ENCODE peak calls at places on chromosome 3, in ten cellular contexts. One of them, this sample, is unnamed.

GRCh38 chr3:144058713-144059112 is 87.1 kb downstream of the DIPK2A start:
- DNase-seq in HS-27A: no peak
- DNase-seq in heart right ventricle: no peak
- DNase-seq in NCI-H1930: no peak
- DNase-seq in stimulated activated CD4-positive, alpha-beta T cell treated with anti-CD3 and anti-CD28 coated beads, Interleukin-15, amount 100 ng/mL, for 48 hours: no peak
- DNase-seq in colonic mucosa: no peak
- DNase-seq in caudate nucleus: no peak
- DNase-seq in cardiac fibroblast: no peak
- DNase-seq in AG04450: no peak
- DNase-seq in neural crest cell: no peak
- DNase-seq in this sample: no peak

GRCh38 chr3:180624714-180625113 is 22.8 kb downstream of the TTC14 start:
- DNase-seq in HS-27A: no peak
- DNase-seq in heart right ventricle: no peak
- DNase-seq in NCI-H1930: no peak
- DNase-seq in stimulated activated CD4-positive, alpha-beta T cell treated with anti-CD3 and anti-CD28 coated beads, Interleukin-15, amount 100 ng/mL, for 48 hours: no peak
- DNase-seq in colonic mucosa: no peak
- DNase-seq in caudate nucleus: no peak
- DNase-seq in cardiac fibroblast: no peak
- DNase-seq in AG04450: no peak
- DNase-seq in neural crest cell: no peak
- DNase-seq in this sample: no peak

GRCh38 chr3:136262559-136262958 is 12.4 kb downstream of the PCCB start:
- DNase-seq in HS-27A: no peak
- DNase-seq in heart right ventricle: no peak
- DNase-seq in NCI-H1930: no peak
- DNase-seq in stimulated activated CD4-positive, alpha-beta T cell treated with anti-CD3 and anti-CD28 coated beads, Interleukin-15, amount 100 ng/mL, for 48 hours: no peak
- DNase-seq in colonic mucosa: no peak
- DNase-seq in caudate nucleus: no peak
- DNase-seq in cardiac fibroblast: peak
- DNase-seq in AG04450: no peak
- DNase-seq in neural crest cell: no peak
- DNase-seq in this sample: no peak

GRCh38 chr3:174215426-174215825 is 643.7 kb upstream of the NAALADL2 start:
- DNase-seq in HS-27A: no peak
- DNase-seq in heart right ventricle: no peak
- DNase-seq in NCI-H1930: no peak
- DNase-seq in stimulated activated CD4-positive, alpha-beta T cell treated with anti-CD3 and anti-CD28 coated beads, Interleukin-15, amount 100 ng/mL, for 48 hours: no peak
- DNase-seq in colonic mucosa: no peak
- DNase-seq in caudate nucleus: no peak
- DNase-seq in cardiac fibroblast: no peak
- DNase-seq in AG04450: no peak
- DNase-seq in neural crest cell: no peak
- DNase-seq in this sample: no peak

GRCh38 chr3:181838940-181839914 is 127.5 kb downstream of the SOX2 start:
- DNase-seq in HS-27A: no peak
- DNase-seq in heart right ventricle: no peak
- DNase-seq in NCI-H1930: peak
- DNase-seq in stimulated activated CD4-positive, alpha-beta T cell treated with anti-CD3 and anti-CD28 coated beads, Interleukin-15, amount 100 ng/mL, for 48 hours: no peak
- DNase-seq in colonic mucosa: no peak
- DNase-seq in caudate nucleus: no peak
- DNase-seq in cardiac fibroblast: no peak
- DNase-seq in AG04450: no peak
- DNase-seq in neural crest cell: no peak
- DNase-seq in this sample: peak

GRCh38 chr3:89380006-89380405 is 272.6 kb downstream of the EPHA3 start:
- DNase-seq in HS-27A: no peak
- DNase-seq in heart right ventricle: no peak
- DNase-seq in NCI-H1930: no peak
- DNase-seq in stimulated activated CD4-positive, alpha-beta T cell treated with anti-CD3 and anti-CD28 coated beads, Interleukin-15, amount 100 ng/mL, for 48 hours: no peak
- DNase-seq in colonic mucosa: no peak
- DNase-seq in caudate nucleus: no peak
- DNase-seq in cardiac fibroblast: peak
- DNase-seq in AG04450: no peak
- DNase-seq in neural crest cell: no peak
- DNase-seq in this sample: no peak

GRCh38 chr3:113844622-113845222 is 6.1 kb downstream of the GRAMD1C start:
- DNase-seq in HS-27A: no peak
- DNase-seq in heart right ventricle: no peak
- DNase-seq in NCI-H1930: no peak
- DNase-seq in stimulated activated CD4-positive, alpha-beta T cell treated with anti-CD3 and anti-CD28 coated beads, Interleukin-15, amount 100 ng/mL, for 48 hours: no peak
- DNase-seq in colonic mucosa: no peak
- DNase-seq in caudate nucleus: no peak
- DNase-seq in cardiac fibroblast: peak
- DNase-seq in AG04450: no peak
- DNase-seq in neural crest cell: no peak
- DNase-seq in this sample: peak

GRCh38 chr3:122816587-122816986 is 21.7 kb downstream of the SLC49A4 start:
- DNase-seq in HS-27A: no peak
- DNase-seq in heart right ventricle: no peak
- DNase-seq in NCI-H1930: no peak
- DNase-seq in stimulated activated CD4-positive, alpha-beta T cell treated with anti-CD3 and anti-CD28 coated beads, Interleukin-15, amount 100 ng/mL, for 48 hours: no peak
- DNase-seq in colonic mucosa: no peak
- DNase-seq in caudate nucleus: no peak
- DNase-seq in cardiac fibroblast: no peak
- DNase-seq in AG04450: no peak
- DNase-seq in neural crest cell: no peak
- DNase-seq in this sample: no peak

GRCh38 chr3:77837626-77838025 is 797.7 kb downstream of the ROBO2 start:
- DNase-seq in HS-27A: no peak
- DNase-seq in heart right ventricle: no peak
- DNase-seq in NCI-H1930: no peak
- DNase-seq in stimulated activated CD4-positive, alpha-beta T cell treated with anti-CD3 and anti-CD28 coated beads, Interleukin-15, amount 100 ng/mL, for 48 hours: no peak
- DNase-seq in colonic mucosa: no peak
- DNase-seq in caudate nucleus: no peak
- DNase-seq in cardiac fibroblast: no peak
- DNase-seq in AG04450: no peak
- DNase-seq in neural crest cell: no peak
- DNase-seq in this sample: no peak

GRCh38 chr3:183438749-183439148 is 10.3 kb upstream of the MCF2L2 start:
- DNase-seq in HS-27A: no peak
- DNase-seq in heart right ventricle: no peak
- DNase-seq in NCI-H1930: no peak
- DNase-seq in stimulated activated CD4-positive, alpha-beta T cell treated with anti-CD3 and anti-CD28 coated beads, Interleukin-15, amount 100 ng/mL, for 48 hours: no peak
- DNase-seq in colonic mucosa: peak
- DNase-seq in caudate nucleus: no peak
- DNase-seq in cardiac fibroblast: no peak
- DNase-seq in AG04450: no peak
- DNase-seq in neural crest cell: no peak
- DNase-seq in this sample: peak

GRCh38 chr3:194031867-194032635 is 103.9 kb upstream of the HES1 start:
- DNase-seq in HS-27A: no peak
- DNase-seq in heart right ventricle: no peak
- DNase-seq in NCI-H1930: no peak
- DNase-seq in stimulated activated CD4-positive, alpha-beta T cell treated with anti-CD3 and anti-CD28 coated beads, Interleukin-15, amount 100 ng/mL, for 48 hours: no peak
- DNase-seq in colonic mucosa: peak
- DNase-seq in caudate nucleus: no peak
- DNase-seq in cardiac fibroblast: no peak
- DNase-seq in AG04450: no peak
- DNase-seq in neural crest cell: no peak
- DNase-seq in this sample: no peak